ENCODE peak calls at places on chromosomes 4 and X, in ten cellular contexts. I is nephron progenitor cell, R is AG04450, Q is MCF 10A, S is adrenal gland, E is HFFc6, F is fibroblast of pulmonary artery, P is endothelial cell, U is HL-60, N is activated B cell treated with CpG ODN at 0.5 μM for 24 hours. T is an unnamed sample.

GRCh38 chr4:80336582-80336981 is 1.1 kb downstream of the CFAP299 start:
- DNase-seq in I (peak; percentile 19), R (no peak), Q (peak; percentile 42), S (no peak), E (peak; percentile 23), F (peak; percentile 53), P (peak; percentile 33), U (no peak), N (no peak), T (no peak)

GRCh38 chr4:154348657-154349056 is 142.9 kb downstream of the DCHS2 start:
- DNase-seq in I (no peak), R (no peak), Q (no peak), S (no peak), E (no peak), F (no peak), P (no peak), U (no peak), N (no peak), T (no peak)

GRCh38 chrX:56233682-56234081 is 1.5 kb downstream of the KLF8 start:
- DNase-seq in I (peak; percentile 6), R (no peak), Q (peak; percentile 86), S (peak; percentile 20), E (no peak), F (peak; percentile 0), P (peak; percentile 13), U (no peak), N (peak; percentile 14), T (no peak)

GRCh38 chr4:70706516-70706915 is 15.2 kb upstream of the RUFY3 start:
- DNase-seq in I (no peak), R (no peak), Q (no peak), S (no peak), E (no peak), F (no peak), P (no peak), U (no peak), N (no peak), T (no peak)

GRCh38 chrX:18946157-18946556 is 37.8 kb downstream of the PHKA2 start:
- DNase-seq in I (no peak), R (no peak), Q (no peak), S (no peak), E (no peak), F (no peak), P (no peak), U (no peak), N (no peak), T (no peak)

GRCh38 chrX:38845426-38845825 is 44.2 kb downstream of the MID1IP1 start:
- DNase-seq in I (no peak), R (no peak), Q (no peak), S (no peak), E (no peak), F (no peak), P (no peak), U (no peak), N (no peak), T (no peak)

GRCh38 chr4:164779080-164779479 is 25.1 kb downstream of the SMIM31 start:
- DNase-seq in I (no peak), R (no peak), Q (no peak), S (no peak), E (no peak), F (no peak), P (no peak), U (no peak), N (no peak), T (no peak)

GRCh38 chrX:153782324-153782723 is 1.5 kb downstream of the SRPK3 start:
- DNase-seq in I (no peak), R (no peak), Q (no peak), S (no peak), E (no peak), F (no peak), P (no peak), U (no peak), N (no peak), T (no peak)

GRCh38 chrX:10393899-10394298 is 226.5 kb downstream of the MID1 start:
- DNase-seq in I (no peak), R (no peak), Q (peak; percentile 46), S (no peak), E (no peak), F (peak; percentile 23), P (no peak), U (no peak), N (no peak), T (no peak)

GRCh38 chrX:153530411-153531145 is 13.1 kb downstream of the ATP2B3 start:
- DNase-seq in I (no peak), R (no peak), Q (no peak), S (no peak), E (no peak), F (no peak), P (no peak), U (no peak), N (no peak), T (no peak)

GRCh38 chrX:111719426-111720210 is 38.6 kb downstream of the ALG13 start:
- DNase-seq in I (no peak), R (no peak), Q (peak; percentile 3), S (no peak), E (peak; percentile 18), F (peak; percentile 14), P (no peak), U (no peak), N (no peak), T (no peak)

GRCh38 chr4:26135331-26135730 is 185.5 kb upstream of the RBPJ start:
- DNase-seq in I (no peak), R (no peak), Q (no peak), S (no peak), E (peak; percentile 47), F (no peak), P (no peak), U (no peak), N (no peak), T (no peak)

GRCh38 chr4:55248756-55249155 is 97.3 kb upstream of the SRD5A3 start:
- DNase-seq in I (no peak), R (no peak), Q (no peak), S (no peak), E (no peak), F (peak; percentile 74), P (no peak), U (no peak), N (no peak), T (no peak)

GRCh38 chrX:143429021-143429570 is 88.2 kb downstream of the SPANXN3 start:
- DNase-seq in I (no peak), R (no peak), Q (peak; percentile 12), S (no peak), E (no peak), F (peak; percentile 32), P (no peak), U (no peak), N (no peak), T (no peak)

GRCh38 chrX:125533352-125533751 is 213.7 kb downstream of the TEX13C start:
- DNase-seq in I (no peak), R (no peak), Q (no peak), S (no peak), E (no peak), F (no peak), P (no peak), U (no peak), N (no peak), T (no peak)

GRCh38 chrX:48509619-48510018 is 827 bp downstream of the PORCN start:
- DNase-seq in I (no peak), R (no peak), Q (no peak), S (no peak), E (no peak), F (no peak), P (no peak), U (no peak), N (no peak), T (no peak)

GRCh38 chrX:46279925-46280313 is 265.3 kb downstream of the ZNF674 start:
- DNase-seq in I (no peak), R (no peak), Q (no peak), S (no peak), E (peak; percentile 28), F (peak; percentile 10), P (no peak), U (peak; percentile 14), N (no peak), T (no peak)

DNA sequence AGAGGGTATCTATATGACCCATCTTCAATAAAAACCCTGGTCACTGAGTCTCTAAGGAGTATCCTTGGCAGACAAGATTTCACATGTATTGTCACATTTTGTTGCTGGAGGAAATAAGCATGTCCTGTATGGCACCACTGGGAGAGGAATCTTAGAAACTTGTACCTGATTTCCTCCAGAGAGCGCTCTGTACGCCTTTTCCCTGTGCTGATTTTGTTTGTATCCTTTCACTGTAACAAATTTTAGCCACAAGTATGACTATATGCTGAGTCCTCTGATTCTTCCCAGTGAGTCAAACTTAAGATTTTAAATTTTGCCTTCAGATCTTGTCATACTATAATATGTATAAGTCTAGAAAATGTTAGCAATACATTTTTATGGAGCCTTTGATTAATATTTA is 102.8 kb downstream of the ITIH6 start:
- DNase-seq in I (no peak), R (no peak), Q (no peak), S (no peak), E (no peak), F (peak; percentile 17), P (no peak), U (no peak), N (no peak), T (no peak)
- TF ChIP-seq CTCF in I (no peak), R (no peak), Q (no peak), S (peak; percentile 10), E (no peak), F (peak; percentile 3), P (no peak), U (no peak), N (no peak), T (no peak)

GRCh38 chrX:67922950-67923349 is 379.1 kb downstream of the AR start:
- DNase-seq in I (no peak), R (no peak), Q (no peak), S (no peak), E (no peak), F (no peak), P (no peak), U (no peak), N (no peak), T (no peak)

GRCh38 chrX:67917412-67918010 is 373.7 kb downstream of the AR start:
- DNase-seq in I (no peak), R (no peak), Q (no peak), S (no peak), E (no peak), F (no peak), P (no peak), U (no peak), N (no peak), T (no peak)
- TF ChIP-seq CTCF in I (no peak), R (no peak), Q (no peak), S (no peak), E (no peak), F (no peak), P (no peak), U (no peak), N (no peak), T (no peak)

GRCh38 chr4:1408418-1408817 is 2.2 kb upstream of the NKX1-1 start:
- DNase-seq in I (no peak), R (no peak), Q (no peak), S (no peak), E (no peak), F (no peak), P (peak; percentile 27), U (no peak), N (no peak), T (peak; percentile 31)
- TF ChIP-seq CTCF in I (no peak), R (no peak), Q (no peak), S (no peak), E (no peak), F (no peak), P (no peak), U (no peak), N (no peak), T (no peak)

GRCh38 chrX:15430584-15430983 is 46.4 kb upstream of the VEGFD start:
- DNase-seq in I (no peak), R (no peak), Q (no peak), S (no peak), E (no peak), F (no peak), P (no peak), U (no peak), N (no peak), T (no peak)
- TF ChIP-seq CTCF in I (no peak), R (no peak), Q (no peak), S (no peak), E (no peak), F (no peak), P (no peak), U (no peak), N (no peak), T (no peak)